ENCODE peak calls at places on chromosomes 1 and 21, in eight cellular contexts. S is CD8-positive, alpha-beta T cell; O is mucosa of descending colon; J is uterus; C is sigmoid colon; V is upper lobe of right lung; F is small intestine; X is endodermal cell. R is an unnamed sample. For H3K4me1, the result is how much of the 10 kb centered on the place peaks cover.

GRCh38 chr1:77220687-77221463 is 1.6 kb upstream of the PIGK start:
- DNase-seq in S (no peak), O (no peak), J (no peak), C (no peak), V (no peak), F (no peak), X (no peak), R (no peak)

GRCh38 chr1:181175356-181175755 is 86.9 kb downstream of the IER5 start:
- DNase-seq in S (no peak), O (no peak), J (no peak), C (no peak), V (no peak), F (no peak), X (peak), R (no peak)

GRCh38 chr1:230064283-230064682 is 2.8 kb upstream of the GALNT2 start:
- DNase-seq in S (no peak), O (no peak), J (no peak), C (no peak), V (peak), F (no peak), X (no peak), R (no peak)

GRCh38 chr1:175221548-175222175 is 29.1 kb upstream of the KIAA0040 start:
- DNase-seq in S (no peak), O (no peak), J (peak), C (no peak), V (peak), F (peak), X (peak), R (no peak)

GRCh38 chr1:28176492-28177470 is at the start of gene PTAFR:
- DNase-seq in S (no peak), O (no peak), J (no peak), C (no peak), V (peak), F (no peak), X (no peak), R (no peak)

GRCh38 chr21:41707231-41707988 is 59.4 kb downstream of the RIPK4 start:
- DNase-seq in S (no peak), O (no peak), J (no peak), C (no peak), V (no peak), F (peak), X (no peak), R (peak)

GRCh38 chr1:3650248-3651010 is 526 bp upstream of the WRAP73 start:
- DNase-seq in S (no peak), O (no peak), J (no peak), C (no peak), V (peak), F (no peak), X (no peak), R (no peak)

GRCh38 chr1:153538315-153538821 is 2.4 kb downstream of the S100A5 start:
- DNase-seq in S (no peak), O (peak), J (no peak), C (no peak), V (peak), F (peak), X (peak), R (peak)

GRCh38 chr1:212775241-212775640 is 16.3 kb downstream of the NSL1 start:
- DNase-seq in S (no peak), O (no peak), J (no peak), C (no peak), V (no peak), F (no peak), X (no peak), R (no peak)

GRCh38 chr1:235583511-235584001 is 66.0 kb downstream of the GNG4 start:
- DNase-seq in S (no peak), O (no peak), J (no peak), C (no peak), V (peak), F (no peak), X (no peak), R (no peak)

GRCh38 chr21:44930543-44930981 is 9.3 kb upstream of the SLX9 start:
- DNase-seq in S (peak), O (peak), J (no peak), C (no peak), V (peak), F (no peak), X (peak), R (no peak)
- H3K4me1 ChIP-seq in S (half or more), O (under half), J (under half), C (under half), V (under half), F (under half), X (under half), R (under half)

DNA sequence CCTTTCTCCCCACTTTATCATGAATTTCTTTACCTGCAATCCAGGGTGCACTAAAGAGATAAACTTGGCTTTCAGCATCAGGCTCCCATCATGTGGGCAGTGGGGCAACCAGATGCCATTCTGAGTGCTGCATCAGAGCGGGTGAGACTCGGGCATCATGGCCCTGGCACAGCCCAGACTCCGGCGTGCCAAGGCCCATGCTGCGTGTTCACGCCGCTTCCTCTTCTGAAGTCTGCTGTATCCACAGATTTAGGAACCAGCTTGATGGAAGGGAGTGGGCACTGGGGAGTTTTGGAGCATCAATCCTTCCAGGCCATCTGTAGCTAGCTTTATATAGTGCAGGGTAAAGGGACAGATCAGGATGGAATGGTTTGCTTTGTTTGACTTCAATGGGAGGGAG is 36.0 kb upstream of the PLXNA2 start:
- DNase-seq in S (no peak), O (no peak), J (no peak), C (no peak), V (no peak), F (no peak), X (peak), R (no peak)
- H3K4me1 ChIP-seq in S (under half), O (under half), J (under half), C (under half), V (under half), F (under half), X (under half), R (under half)

DNA sequence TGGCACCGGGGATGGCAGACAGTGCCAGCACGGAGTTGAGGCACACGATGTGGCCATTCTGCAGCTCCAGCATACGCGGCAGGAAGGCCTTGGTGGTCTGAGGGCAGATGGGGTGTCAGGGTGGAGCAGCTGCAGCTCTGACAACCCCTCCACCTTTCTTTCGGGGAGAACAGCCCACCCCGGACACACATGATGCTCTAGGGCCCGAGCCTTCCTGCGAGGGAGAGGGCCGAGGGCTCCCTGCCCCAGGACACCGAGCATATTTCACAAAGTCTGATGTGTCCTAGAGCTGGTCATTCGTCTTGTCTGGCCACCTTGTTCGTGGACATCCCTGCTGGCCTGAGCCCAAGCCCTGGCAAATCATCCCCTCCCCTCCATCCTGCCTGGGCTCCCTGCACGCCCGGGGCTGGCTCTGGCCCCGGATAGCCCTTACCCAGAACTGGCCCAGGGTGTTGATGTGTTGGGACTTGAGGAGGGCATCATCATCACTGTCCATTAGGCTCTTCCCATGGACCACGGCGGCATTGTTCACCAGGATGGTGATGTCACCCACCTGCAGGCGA is 39.1 kb downstream of the DHRS3 start:
- DNase-seq in S (no peak), O (no peak), J (no peak), C (no peak), V (no peak), F (no peak), X (no peak), R (no peak)
- H3K4me1 ChIP-seq in S (under half), O (under half), J (under half), C (under half), V (under half), F (under half), X (under half), R (under half)

GRCh38 chr1:237664327-237664726 is 226.4 kb downstream of the ZP4 start:
- DNase-seq in S (no peak), O (no peak), J (no peak), C (no peak), V (no peak), F (no peak), X (no peak), R (no peak)
- H3K4me1 ChIP-seq in S (under half), O (under half), J (under half), C (under half), V (under half), F (under half), X (under half), R (under half)

DNA sequence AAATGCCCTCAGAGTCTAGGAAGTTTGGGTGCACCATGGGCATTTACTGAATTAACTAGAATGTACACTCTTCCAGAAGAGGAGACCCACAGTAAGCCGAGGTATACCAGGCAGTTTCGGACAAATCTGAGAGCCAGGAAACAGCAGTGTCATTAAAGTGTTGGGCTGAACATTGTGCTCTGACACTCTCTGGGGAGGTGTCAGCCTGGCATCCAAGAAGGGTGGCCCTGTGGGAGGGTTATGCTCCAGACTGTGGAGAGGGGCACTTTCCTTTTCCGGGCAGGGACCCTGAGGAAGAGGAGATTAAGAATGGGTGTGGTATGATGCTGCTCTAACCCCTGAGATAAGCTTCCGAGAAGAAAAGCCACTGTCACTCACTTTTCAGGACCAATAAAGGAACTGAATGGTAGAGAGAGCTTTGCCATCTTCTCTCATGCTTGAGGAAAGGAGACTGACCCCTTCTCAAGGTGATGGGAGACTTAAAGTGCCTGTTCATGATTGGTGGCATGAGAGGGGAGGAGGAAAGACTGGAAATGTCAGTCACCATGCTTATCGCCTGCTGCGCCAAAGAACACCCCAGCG is 98.2 kb downstream of the UCK2 start:
- DNase-seq in S (no peak), O (no peak), J (no peak), C (no peak), V (no peak), F (no peak), X (no peak), R (no peak)
- H3K4me1 ChIP-seq in S (under half), O (under half), J (under half), C (under half), V (under half), F (under half), X (under half), R (under half)

GRCh38 chr1:59008599-59009347 is 224.9 kb upstream of the JUN start:
- DNase-seq in S (no peak), O (no peak), J (no peak), C (no peak), V (no peak), F (no peak), X (peak), R (no peak)
- H3K4me1 ChIP-seq in S (under half), O (under half), J (under half), C (under half), V (under half), F (under half), X (under half), R (half or more)